ENCODE peak calls at places on chromosomes 13 and 19, in nine cellular contexts. H, R, P, W, E, A, Q, O and C are unnamed samples.

GRCh38 chr13:30739646-30740642 is 4.6 kb downstream of the ALOX5AP start:
- DNase-seq in H (no peak), R (peak; percentile 15), P (peak; percentile 17), W (no peak), E (peak; percentile 76), A (no peak), Q (peak; percentile 85), O (no peak), C (peak; percentile 83)

GRCh38 chr13:57624565-57625435 is 6.7 kb upstream of the PCDH17 start:
- DNase-seq in H (no peak), R (peak; percentile 11), P (no peak), W (no peak), E (peak; percentile 68), A (no peak), Q (peak; percentile 69), O (peak; percentile 44), C (peak; percentile 75)

GRCh38 chr13:63198076-63198475 is 1782.4 kb upstream of the PCDH20 start:
- DNase-seq in H (no peak), R (no peak), P (no peak), W (peak; percentile 77), E (peak; percentile 34), A (no peak), Q (no peak), O (peak; percentile 79), C (peak; percentile 67)

GRCh38 chr19:17671906-17672305 is 16.2 kb downstream of the UNC13A start:
- DNase-seq in H (no peak), R (no peak), P (peak; percentile 41), W (no peak), E (peak; percentile 43), A (no peak), Q (peak; percentile 42), O (no peak), C (peak; percentile 69)

GRCh38 chr13:47017476-47017875 is 120.6 kb upstream of the HTR2A start:
- DNase-seq in H (no peak), R (no peak), P (no peak), W (no peak), E (peak; percentile 29), A (no peak), Q (no peak), O (no peak), C (peak; percentile 31)

GRCh38 chr19:17504030-17504429 is 7.4 kb upstream of the PGLS start:
- DNase-seq in H (no peak), R (no peak), P (no peak), W (no peak), E (no peak), A (no peak), Q (no peak), O (no peak), C (peak; percentile 50)

GRCh38 chr19:17450264-17451075 is 2.0 kb upstream of the TMEM221 start:
- DNase-seq in H (no peak), R (no peak), P (peak; percentile 25), W (no peak), E (no peak), A (no peak), Q (peak; percentile 40), O (no peak), C (no peak)

GRCh38 chr19:16273005-16273404 is 51.6 kb upstream of the KLF2 start:
- DNase-seq in H (peak; percentile 44), R (no peak), P (no peak), W (no peak), E (no peak), A (no peak), Q (no peak), O (no peak), C (peak; percentile 14)

GRCh38 chr19:8363803-8364771 is at the start of gene ANGPTL4:
- DNase-seq in H (peak; percentile 78), R (no peak), P (no peak), W (peak; percentile 77), E (peak; percentile 92), A (peak; percentile 96), Q (peak; percentile 86), O (peak; percentile 60), C (peak; percentile 81)
- TF ChIP-seq CTCF in H (no peak), R (peak; percentile 10), P (no peak), W (no peak), E (peak; percentile 27), A (no peak), Q (no peak), O (no peak), C (peak; percentile 31)

GRCh38 chr19:52946322-52947310 is 16.1 kb downstream of the ZNF816 start:
- DNase-seq in H (peak; percentile 18), R (no peak), P (no peak), W (peak; percentile 93), E (no peak), A (peak; percentile 84), Q (no peak), O (peak; percentile 36), C (peak; percentile 51)
- H3K4me3 ChIP-seq in H (peak overlapping the region; percentile 35), R (no peak overlapping the region), P (no peak overlapping the region), W (peak overlapping the region; percentile 11), E (no peak overlapping the region), A (no peak overlapping the region), Q (no peak overlapping the region), O (no peak overlapping the region), C (no peak overlapping the region)

GRCh38 chr19:36196249-36196648 is 18.2 kb downstream of the ZNF565 start:
- DNase-seq in H (no peak), R (no peak), P (no peak), W (no peak), E (no peak), A (no peak), Q (no peak), O (no peak), C (no peak)
- TF ChIP-seq CTCF in H (no peak), R (no peak), P (no peak), W (no peak), E (no peak), A (no peak), Q (no peak), O (no peak), C (no peak)

DNA sequence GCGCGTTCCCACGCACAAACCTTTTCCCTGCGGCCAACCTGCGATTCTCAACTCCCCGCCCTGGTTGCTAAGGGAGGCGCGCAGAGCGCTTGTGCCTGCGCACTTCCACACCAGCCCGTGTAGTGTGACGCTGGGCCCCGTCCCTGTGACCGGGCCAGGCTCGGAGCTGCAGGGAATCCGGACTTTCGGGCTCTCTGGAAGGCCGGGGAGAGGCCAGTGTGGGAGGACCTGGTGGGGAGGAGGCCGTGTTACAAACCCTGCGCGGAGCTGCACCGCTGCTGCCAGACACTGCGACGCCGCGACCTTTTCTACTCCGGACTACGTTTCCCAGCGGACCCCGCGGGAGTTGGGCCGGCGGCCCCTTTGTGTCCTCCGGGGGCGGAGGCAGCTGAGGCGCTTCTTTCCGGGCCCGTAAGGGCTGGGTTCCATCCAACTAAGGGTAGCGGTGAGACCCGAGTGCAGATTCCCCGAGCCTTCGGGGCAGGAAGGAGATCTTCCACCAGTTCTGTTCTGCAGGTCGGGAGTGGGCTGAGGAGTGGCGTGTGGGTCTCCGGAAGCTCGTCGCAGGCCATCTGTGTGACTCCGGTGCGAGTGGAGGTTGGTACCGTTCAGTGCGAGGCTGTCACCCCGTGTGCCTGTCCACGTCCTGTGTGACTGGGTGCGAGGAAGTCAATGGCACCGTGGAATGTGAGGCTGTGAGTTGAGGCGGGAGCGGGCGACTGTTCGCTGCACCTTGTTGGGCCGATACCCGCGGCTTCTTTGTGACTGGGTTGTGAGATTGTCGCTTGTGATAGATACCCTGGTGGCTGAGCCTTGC is at the start of gene ZNF570:
- DNase-seq in H (peak; percentile 91), R (peak; percentile 45), P (peak; percentile 92), W (peak; percentile 95), E (peak; percentile 92), A (peak; percentile 97), Q (peak; percentile 86), O (peak; percentile 89), C (peak; percentile 90)
- H3K4me3 ChIP-seq in H (peak within 1 kb of the TSS; percentile 73), R (peak within 1 kb of the TSS; percentile 79), P (peak within 1 kb of the TSS; percentile 68), W (peak within 1 kb of the TSS; percentile 85), E (peak within 1 kb of the TSS; percentile 87), A (peak within 1 kb of the TSS; percentile 78), Q (peak within 1 kb of the TSS; percentile 85), O (peak within 1 kb of the TSS; percentile 63), C (peak within 1 kb of the TSS; percentile 98)

GRCh38 chr19:13090511-13091231 is 12.0 kb downstream of the LYL1 start:
- DNase-seq in H (no peak), R (no peak), P (no peak), W (no peak), E (no peak), A (no peak), Q (no peak), O (no peak), C (no peak)

GRCh38 chr19:13087295-13087694 is 15.4 kb downstream of the LYL1 start:
- DNase-seq in H (no peak), R (no peak), P (no peak), W (no peak), E (no peak), A (no peak), Q (no peak), O (no peak), C (no peak)

GRCh38 chr19:13089857-13090507 is 12.7 kb downstream of the LYL1 start:
- DNase-seq in H (no peak), R (no peak), P (no peak), W (no peak), E (no peak), A (no peak), Q (no peak), O (no peak), C (no peak)

GRCh38 chr19:13087795-13088537 is 14.7 kb downstream of the LYL1 start:
- DNase-seq in H (no peak), R (no peak), P (no peak), W (no peak), E (no peak), A (no peak), Q (no peak), O (no peak), C (no peak)

DNA sequence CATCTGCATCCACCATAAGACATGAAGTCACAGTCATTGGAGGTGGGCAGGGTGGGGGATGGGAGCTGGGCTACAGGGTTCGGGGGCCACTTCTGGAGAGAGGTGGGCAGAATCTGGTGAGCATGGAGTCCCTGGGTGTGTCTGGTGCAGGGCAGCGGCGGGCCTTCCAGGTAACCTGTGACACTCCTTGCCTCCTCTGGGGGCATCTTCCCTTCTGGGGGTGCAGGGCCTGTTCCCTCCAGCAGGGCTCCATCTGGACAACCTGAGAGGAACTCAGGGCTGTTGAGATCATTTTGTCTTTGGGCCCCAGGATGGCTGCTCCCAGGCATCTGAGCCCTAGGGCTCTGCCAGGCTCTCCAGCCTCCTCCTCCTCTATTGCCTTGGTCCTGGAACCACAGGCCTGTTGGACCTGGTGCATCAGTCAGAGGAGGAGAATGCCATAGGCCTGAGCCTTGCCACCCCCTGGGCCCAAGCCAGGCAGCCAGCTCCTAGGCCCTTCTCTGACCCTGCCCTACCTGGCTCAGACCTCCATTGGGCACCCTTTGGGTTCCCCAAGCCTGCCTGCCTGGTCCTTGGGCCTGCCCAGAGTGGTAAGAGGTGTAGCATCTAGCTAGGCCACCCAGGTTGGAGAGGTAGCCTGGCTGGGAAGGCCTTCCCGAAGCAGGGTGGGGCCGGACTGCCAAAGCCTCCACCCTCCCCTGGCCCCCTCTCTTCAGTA is 13.4 kb downstream of the LYL1 start:
- DNase-seq in H (no peak), R (no peak), P (no peak), W (no peak), E (no peak), A (no peak), Q (no peak), O (no peak), C (no peak)
- TF ChIP-seq CTCF in H (no peak), R (peak; percentile 41), P (peak; percentile 49), W (no peak), E (peak; percentile 43), A (no peak), Q (peak; percentile 38), O (no peak), C (peak; percentile 50)

GRCh38 chr13:106540613-106541012 is 5.2 kb upstream of the EFNB2 start:
- DNase-seq in H (no peak), R (no peak), P (no peak), W (no peak), E (no peak), A (no peak), Q (no peak), O (no peak), C (no peak)
- H3K4me3 ChIP-seq in H (no peak overlapping the region), R (no peak overlapping the region), P (no peak overlapping the region), W (no peak overlapping the region), E (no peak overlapping the region), A (no peak overlapping the region), Q (no peak overlapping the region), O (no peak overlapping the region), C (no peak overlapping the region)